ENCODE peak calls at places on chromosomes 4 and X, in five cellular contexts. One of them, this sample, is unnamed.
A peak's percentile ranks its signal among the peaks of the same experiment; 100 is the strongest.

GRCh38 chr4:3879681-3880594 is 113.8 kb downstream of the ADRA2C start:
- DNase-seq in HEK293T: no peak
- DNase-seq in WTC11: peak; percentile 45
- DNase-seq in activated T-cell treated with anti-CD3 and anti-CD28 coated beads for 1 hour: peak; percentile 9
- DNase-seq in astrocyte: no peak
- DNase-seq in this sample: no peak

GRCh38 chr4:147056951-147057630 is 111.4 kb upstream of the TTC29 start:
- DNase-seq in astrocyte: peak; percentile 23
- DNase-seq in activated T-cell treated with anti-CD3 and anti-CD28 coated beads for 1 hour: no peak
- DNase-seq in WTC11: no peak
- DNase-seq in HEK293T: no peak
- DNase-seq in this sample: no peak

GRCh38 chr4:55030606-55031005 is 94.8 kb downstream of the KDR start:
- DNase-seq in HEK293T: no peak
- DNase-seq in WTC11: no peak
- DNase-seq in astrocyte: no peak
- DNase-seq in activated T-cell treated with anti-CD3 and anti-CD28 coated beads for 1 hour: no peak
- DNase-seq in this sample: no peak

GRCh38 chrX:67636532-67636931 is 92.7 kb downstream of the AR start:
- DNase-seq in HEK293T: no peak
- DNase-seq in astrocyte: peak; percentile 8
- DNase-seq in activated T-cell treated with anti-CD3 and anti-CD28 coated beads for 1 hour: no peak
- DNase-seq in WTC11: no peak
- DNase-seq in this sample: no peak

GRCh38 chr4:114598191-114599121 is at the start of gene UGT8:
- DNase-seq in astrocyte: peak; percentile 12
- DNase-seq in HEK293T: peak; percentile 63
- DNase-seq in WTC11: peak; percentile 80
- DNase-seq in activated T-cell treated with anti-CD3 and anti-CD28 coated beads for 1 hour: no peak
- DNase-seq in this sample: peak; percentile 95

GRCh38 chr4:113461281-113461680 is 300.3 kb downstream of the CAMK2D start:
- DNase-seq in astrocyte: no peak
- DNase-seq in HEK293T: no peak
- DNase-seq in WTC11: no peak
- DNase-seq in activated T-cell treated with anti-CD3 and anti-CD28 coated beads for 1 hour: no peak
- DNase-seq in this sample: no peak

GRCh38 chrX:148629435-148629834 is 129.0 kb downstream of the AFF2 start:
- DNase-seq in HEK293T: no peak
- DNase-seq in astrocyte: no peak
- DNase-seq in activated T-cell treated with anti-CD3 and anti-CD28 coated beads for 1 hour: no peak
- DNase-seq in WTC11: no peak
- DNase-seq in this sample: no peak

GRCh38 chrX:134585446-134585845 is 72.8 kb downstream of the PLAC1 start:
- DNase-seq in HEK293T: no peak
- DNase-seq in WTC11: no peak
- DNase-seq in astrocyte: no peak
- DNase-seq in activated T-cell treated with anti-CD3 and anti-CD28 coated beads for 1 hour: no peak
- DNase-seq in this sample: no peak

GRCh38 chr4:96301727-96302126 is 461.8 kb downstream of the PDHA2 start:
- DNase-seq in WTC11: no peak
- DNase-seq in HEK293T: no peak
- DNase-seq in activated T-cell treated with anti-CD3 and anti-CD28 coated beads for 1 hour: no peak
- DNase-seq in astrocyte: no peak
- DNase-seq in this sample: no peak

GRCh38 chr4:94127707-94128328 is 79.8 kb upstream of the SMARCAD1 start:
- DNase-seq in HEK293T: peak; percentile 32
- DNase-seq in activated T-cell treated with anti-CD3 and anti-CD28 coated beads for 1 hour: no peak
- DNase-seq in astrocyte: peak; percentile 8
- DNase-seq in WTC11: no peak
- DNase-seq in this sample: no peak

GRCh38 chr4:183394166-183394951 is 50.1 kb upstream of the CDKN2AIP start:
- DNase-seq in astrocyte: no peak
- DNase-seq in HEK293T: no peak
- DNase-seq in activated T-cell treated with anti-CD3 and anti-CD28 coated beads for 1 hour: no peak
- DNase-seq in WTC11: no peak
- DNase-seq in this sample: no peak

GRCh38 chr4:76430519-76431388 is 4.3 kb upstream of the SHROOM3 start:
- DNase-seq in activated T-cell treated with anti-CD3 and anti-CD28 coated beads for 1 hour: no peak
- DNase-seq in astrocyte: peak; percentile 34
- DNase-seq in HEK293T: peak; percentile 37
- DNase-seq in WTC11: no peak
- DNase-seq in this sample: no peak

GRCh38 chrX:43964936-43965335 is 8.3 kb downstream of the NDP start:
- DNase-seq in activated T-cell treated with anti-CD3 and anti-CD28 coated beads for 1 hour: no peak
- DNase-seq in HEK293T: no peak
- DNase-seq in WTC11: no peak
- DNase-seq in astrocyte: no peak
- DNase-seq in this sample: no peak